ENCODE peak calls at places on chromosomes 5 and 9, in ten cellular contexts. O, V, N, F, M, Q, A, W, E and L are unnamed samples.

GRCh38 chr9:13863112-13863511 is 450.8 kb downstream of the NFIB start:
- DNase-seq in O (peak), V (no peak), N (no peak), F (no peak), M (no peak), Q (no peak), A (peak), W (no peak), E (no peak), L (no peak)

GRCh38 chr9:81082251-81082650 is 607.1 kb downstream of the TLE1 start:
- DNase-seq in O (no peak), V (no peak), N (no peak), F (no peak), M (no peak), Q (no peak), A (no peak), W (no peak), E (peak), L (no peak)

GRCh38 chr5:60092671-60093422 is 199.3 kb upstream of the PDE4D start:
- DNase-seq in O (no peak), V (no peak), N (no peak), F (no peak), M (peak), Q (peak), A (peak), W (no peak), E (peak), L (no peak)

GRCh38 chr5:95960802-95961616 is 642 bp downstream of the ELL2 start:
- DNase-seq in O (peak), V (peak), N (peak), F (peak), M (peak), Q (peak), A (no peak), W (peak), E (peak), L (no peak)

GRCh38 chr5:180611140-180611850 is 20.0 kb upstream of the SCGB3A1 start:
- DNase-seq in O (no peak), V (no peak), N (no peak), F (no peak), M (peak), Q (no peak), A (no peak), W (no peak), E (peak), L (no peak)

GRCh38 chr5:100252944-100253343 is 282.2 kb upstream of the FAM174A start:
- DNase-seq in O (no peak), V (no peak), N (no peak), F (no peak), M (no peak), Q (no peak), A (no peak), W (no peak), E (no peak), L (no peak)

GRCh38 chr9:113922160-113922559 is 46.1 kb downstream of the ZNF618 start:
- DNase-seq in O (no peak), V (no peak), N (no peak), F (no peak), M (no peak), Q (no peak), A (no peak), W (no peak), E (peak), L (no peak)

GRCh38 chr5:31664566-31664965 is 25.6 kb downstream of the PDZD2 start:
- DNase-seq in O (no peak), V (no peak), N (no peak), F (no peak), M (peak), Q (peak), A (no peak), W (no peak), E (peak), L (no peak)

GRCh38 chr9:106773750-106774149 is 89.2 kb upstream of the ZNF462 start:
- DNase-seq in O (no peak), V (no peak), N (no peak), F (no peak), M (no peak), Q (no peak), A (no peak), W (no peak), E (no peak), L (no peak)

GRCh38 chr5:87081511-87082372 is 185.9 kb upstream of the RASA1 start:
- DNase-seq in O (no peak), V (peak), N (peak), F (peak), M (no peak), Q (no peak), A (no peak), W (no peak), E (no peak), L (no peak)